ENCODE peak calls at places on chromosomes 4 and X, in six cellular contexts. V is OCI-LY7, T is neural crest cell, F is bronchial epithelial cell, A is B cell, O is mammary epithelial cell. H is an unnamed sample.

GRCh38 chr4:89301902-89302301 is 5.7 kb downstream of the GPRIN3 start:
- DNase-seq in T (no peak), A (no peak), V (no peak), F (no peak), O (no peak), H (no peak)

GRCh38 chr4:153808175-153808574 is 19.3 kb upstream of the SFRP2 start:
- DNase-seq in V (no peak), A (no peak), T (no peak), F (no peak), O (no peak), H (no peak)

GRCh38 chrX:17414839-17415238 is 39.8 kb downstream of the NHS start:
- DNase-seq in T (peak), V (no peak), A (no peak), F (no peak), O (no peak), H (peak)

GRCh38 chrX:96685205-96686099 is 810 bp downstream of the DIAPH2 start:
- DNase-seq in A (peak), V (peak), F (peak), T (peak), O (peak), H (peak)

GRCh38 chr4:2714071-2714770 is 41.9 kb downstream of the TNIP2 start:
- DNase-seq in F (peak), A (no peak), V (no peak), T (no peak), O (no peak), H (peak)

GRCh38 chr4:40557741-40558140 is 71.9 kb downstream of the RBM47 start:
- DNase-seq in V (no peak), T (no peak), A (no peak), F (no peak), O (no peak), H (no peak)

GRCh38 chrX:152641996-152642395 is 4.3 kb downstream of the GABRQ start:
- DNase-seq in T (no peak), V (no peak), O (no peak), F (peak), A (no peak), H (no peak)

GRCh38 chrX:67619253-67619652 is 75.4 kb downstream of the AR start:
- DNase-seq in O (peak), V (no peak), F (peak), T (no peak), A (no peak), H (no peak)

GRCh38 chr4:179595671-179596410 is 2153.6 kb upstream of the AGA start:
- DNase-seq in F (peak), T (no peak), O (no peak), V (no peak), A (no peak), H (no peak)

GRCh38 chr4:8854016-8854415 is 17.6 kb downstream of the HMX1 start:
- DNase-seq in F (no peak), A (no peak), T (no peak), O (no peak), V (no peak), H (no peak)

GRCh38 chr4:8854866-8855265 is 16.8 kb downstream of the HMX1 start:
- DNase-seq in V (no peak), A (no peak), O (no peak), T (no peak), F (peak), H (no peak)

GRCh38 chr4:8856835-8857590 is 14.6 kb downstream of the HMX1 start:
- DNase-seq in F (no peak), T (no peak), O (no peak), V (no peak), A (no peak), H (no peak)

GRCh38 chr4:8857682-8858187 is 13.9 kb downstream of the HMX1 start:
- DNase-seq in F (no peak), T (no peak), V (no peak), A (no peak), O (no peak), H (no peak)

GRCh38 chr4:8855781-8856245 is 15.8 kb downstream of the HMX1 start:
- DNase-seq in T (no peak), V (peak), F (no peak), A (no peak), O (no peak), H (no peak)
- TF ChIP-seq CTCF in T (no peak), V (peak), F (no peak), A (no peak), O (no peak), H (no peak)

GRCh38 chr4:176099314-176099713 is 33.7 kb downstream of the WDR17 start:
- DNase-seq in A (no peak), V (no peak), O (no peak), T (no peak), F (no peak), H (no peak)
- TF ChIP-seq CTCF in A (peak), V (no peak), O (peak), T (peak), F (no peak), H (no peak)

GRCh38 chr4:55554453-55555030 is 7.8 kb upstream of the CLOCK start:
- DNase-seq in T (no peak), A (no peak), F (peak), O (no peak), V (peak), H (no peak)
- TF ChIP-seq CTCF in T (no peak), A (peak), F (peak), O (peak), V (peak), H (peak)

GRCh38 chrX:24207826-24208225 is 58.3 kb downstream of the ZFX start:
- DNase-seq in T (no peak), O (no peak), V (no peak), A (no peak), F (peak), H (no peak)

GRCh38 chrX:24204958-24205357 is 55.4 kb downstream of the ZFX start:
- DNase-seq in O (no peak), V (peak), A (no peak), F (no peak), T (no peak), H (no peak)

GRCh38 chrX:24210190-24210589 is 60.7 kb downstream of the ZFX start:
- DNase-seq in O (no peak), V (no peak), F (no peak), A (no peak), T (no peak), H (no peak)

GRCh38 chrX:24204331-24204730 is 54.8 kb downstream of the ZFX start:
- DNase-seq in F (peak), O (peak), V (no peak), T (no peak), A (no peak), H (no peak)

GRCh38 chrX:24208494-24209240 is 59.1 kb downstream of the ZFX start:
- DNase-seq in T (no peak), F (no peak), V (no peak), O (no peak), A (no peak), H (no peak)
- TF ChIP-seq CTCF in T (no peak), F (no peak), V (no peak), O (no peak), A (no peak), H (no peak)

GRCh38 chrX:8724176-8724757 is 7.7 kb downstream of the ANOS1 start:
- DNase-seq in V (no peak), F (no peak), O (no peak), T (no peak), A (no peak), H (no peak)
- TF ChIP-seq CTCF in V (peak), F (peak), O (no peak), T (peak), A (no peak), H (no peak)

DNA sequence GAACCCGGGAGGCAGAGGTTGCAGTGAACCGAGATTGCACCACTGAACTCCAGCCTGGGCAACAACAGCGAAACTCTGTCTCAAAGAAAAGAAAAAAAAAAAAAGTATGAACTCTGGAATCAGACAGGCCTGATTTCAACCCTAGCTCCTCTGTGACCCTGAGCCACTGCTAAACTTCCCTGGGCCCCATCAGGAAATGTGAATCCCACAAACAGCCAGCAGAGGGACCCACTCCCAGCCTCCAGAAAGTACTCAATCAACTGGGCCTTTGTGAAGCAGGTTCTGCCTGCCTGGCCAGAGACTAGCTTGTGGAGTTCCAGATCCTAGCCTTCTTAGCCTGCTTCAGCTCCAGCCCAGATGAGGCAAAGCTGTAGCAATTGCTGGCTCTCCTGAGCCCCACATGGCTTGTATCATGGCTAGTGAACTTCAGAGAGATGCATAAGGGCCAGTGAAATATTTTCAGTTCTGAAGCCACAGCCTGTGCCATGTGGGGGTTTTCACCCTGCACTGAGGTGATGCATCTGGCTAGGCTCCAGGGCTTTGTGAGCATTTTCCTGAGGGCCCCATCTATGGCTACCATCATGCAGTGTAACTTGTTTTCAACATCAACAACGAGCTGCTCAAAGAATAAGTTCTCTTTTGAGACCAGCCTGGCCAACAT is 7.2 kb upstream of the IDS start:
- DNase-seq in V (peak), T (peak), F (peak), A (no peak), O (peak), H (peak)
- TF ChIP-seq CTCF in V (peak), T (peak), F (peak), A (peak), O (peak), H (peak)

GRCh38 chr4:83993774-83994173 is 457.9 kb downstream of the GPAT3 start:
- DNase-seq in T (peak), F (no peak), O (no peak), V (peak), A (no peak), H (peak)
- TF ChIP-seq CTCF in T (no peak), F (no peak), O (no peak), V (peak), A (no peak), H (no peak)